ENCODE peak calls at places on chromosomes 4 and X, in eight cellular contexts. V is lower lobe of right lung; W is GM04504; G is stimulated activated CD8-positive, alpha-beta memory T cell treated with anti-CD3 and anti-CD28 coated beads, Interleukin-15, amount 100 ng/mL, for 48 hours; J is tibial nerve; L is Calu3; K is cerebellar cortex; F is germinal center. C is an unnamed sample.

GRCh38 chrX:107470198-107470597 is 20.7 kb downstream of the FRMPD3 start:
- DNase-seq in W (no peak), F (peak; percentile 14), V (no peak), J (no peak), G (no peak), K (no peak), L (no peak), C (no peak)

GRCh38 chr4:41718907-41719306 is 29.6 kb downstream of the PHOX2B start:
- DNase-seq in L (no peak), J (no peak), G (no peak), W (no peak), K (no peak), F (no peak), V (no peak), C (no peak)

GRCh38 chrX:78658851-78659744 is at the start of gene RTL3:
- DNase-seq in V (no peak), F (no peak), G (no peak), J (no peak), K (no peak), L (no peak), W (peak; percentile 64), C (no peak)

GRCh38 chrX:2184089-2184488 is 316.7 kb downstream of the DHRSX start:
- DNase-seq in W (no peak), L (no peak), G (no peak), K (no peak), J (no peak), F (no peak), V (no peak), C (no peak)

GRCh38 chr4:173357939-173358338 is 12.8 kb upstream of the SAP30 start:
- DNase-seq in F (no peak), G (no peak), W (no peak), L (no peak), V (no peak), K (no peak), J (no peak), C (no peak)

GRCh38 chr4:38673109-38673978 is 9.3 kb downstream of the KLF3 start:
- DNase-seq in K (peak; percentile 41), F (no peak), V (peak; percentile 63), G (no peak), J (peak; percentile 41), L (peak; percentile 63), W (no peak), C (no peak)

GRCh38 chr4:99301376-99302164 is 10.8 kb upstream of the ADH1A start:
- DNase-seq in W (peak; percentile 28), L (no peak), V (no peak), K (no peak), F (no peak), J (no peak), G (no peak), C (no peak)

GRCh38 chrX:71859637-71860036 is 51.0 kb upstream of the NHSL2 start:
- DNase-seq in J (peak; percentile 18), G (no peak), K (peak; percentile 69), W (peak; percentile 5), F (no peak), L (peak; percentile 49), V (no peak), C (peak; percentile 19)

GRCh38 chr4:109648266-109648996 is 54.8 kb downstream of the CASP6 start:
- DNase-seq in W (no peak), L (no peak), F (no peak), G (no peak), K (no peak), J (no peak), V (no peak), C (no peak)

GRCh38 chrX:13051529-13052172 is 7.2 kb upstream of the FAM9C start:
- DNase-seq in G (no peak), F (peak; percentile 35), W (no peak), L (no peak), V (no peak), K (no peak), J (no peak), C (peak; percentile 60)

GRCh38 chr4:104064650-104065577 is 345.1 kb upstream of the TACR3 start:
- DNase-seq in L (peak; percentile 53), V (peak; percentile 40), W (no peak), K (peak; percentile 45), G (no peak), F (no peak), J (peak; percentile 25), C (peak; percentile 91)

GRCh38 chr4:38788327-38788726 is 5.5 kb upstream of the TLR10 start:
- DNase-seq in J (no peak), G (no peak), F (no peak), K (no peak), V (no peak), L (no peak), W (no peak), C (no peak)

GRCh38 chrX:64204252-64204651 is 1.3 kb downstream of the AMER1 start:
- DNase-seq in F (no peak), W (no peak), K (peak; percentile 11), V (peak; percentile 45), G (no peak), L (no peak), J (no peak), C (no peak)

GRCh38 chr4:52890401-52890791 is 28.3 kb downstream of the RASL11B start:
- DNase-seq in K (no peak), F (no peak), J (no peak), G (no peak), W (no peak), V (no peak), L (no peak), C (no peak)

GRCh38 chr4:149995134-149995756 is 83.0 kb upstream of the DCLK2 start:
- DNase-seq in G (no peak), W (no peak), L (no peak), V (no peak), J (no peak), F (no peak), K (no peak), C (no peak)

GRCh38 chr4:85929926-85930325 is 429.9 kb downstream of the MAPK10 start:
- DNase-seq in V (peak; percentile 58), L (peak; percentile 35), W (no peak), J (no peak), K (no peak), F (no peak), G (no peak), C (no peak)

GRCh38 chr4:41361831-41362646 is 105.3 kb downstream of the UCHL1 start:
- DNase-seq in G (no peak), K (peak; percentile 65), L (no peak), V (no peak), J (no peak), W (no peak), F (no peak), C (peak; percentile 79)

GRCh38 chrX:49041683-49042529 is 1.3 kb downstream of the TFE3 start:
- DNase-seq in V (no peak), W (peak; percentile 36), J (peak; percentile 26), K (no peak), G (no peak), F (no peak), L (no peak), C (no peak)

GRCh38 chrX:40244980-40245379 is 147.2 kb upstream of the BCOR start:
- DNase-seq in L (no peak), F (no peak), J (no peak), W (no peak), V (no peak), K (peak; percentile 55), G (no peak), C (no peak)

GRCh38 chrX:144612076-144612475 is 635.2 kb upstream of the SPANXN1 start:
- DNase-seq in F (no peak), J (no peak), W (no peak), V (no peak), K (no peak), L (no peak), G (no peak), C (no peak)

GRCh38 chr4:152778656-152779512 is 646 bp downstream of the TIGD4 start:
- DNase-seq in W (no peak), K (peak; percentile 49), F (peak; percentile 25), V (no peak), J (peak; percentile 9), L (peak; percentile 2), G (no peak), C (peak; percentile 52)

GRCh38 chrX:106039920-106040319 is 1.4 kb upstream of the SERPINA7 start:
- DNase-seq in J (no peak), V (no peak), K (no peak), G (no peak), F (no peak), L (peak; percentile 1), W (no peak), C (peak; percentile 3)

GRCh38 chrX:44784241-44784640 is 59.6 kb upstream of the DUSP21 start:
- DNase-seq in W (peak; percentile 9), V (no peak), J (no peak), L (no peak), G (no peak), F (no peak), K (no peak), C (no peak)

GRCh38 chr4:123446791-123447474 is 50.3 kb downstream of the SPRY1 start:
- DNase-seq in K (no peak), F (no peak), W (no peak), V (no peak), G (no peak), L (no peak), J (no peak), C (no peak)

GRCh38 chrX:44871114-44871645 is 1.8 kb upstream of the KDM6A start:
- DNase-seq in V (peak; percentile 46), G (no peak), W (no peak), K (peak; percentile 31), F (no peak), J (no peak), L (peak; percentile 32), C (no peak)

GRCh38 chrX:9983463-9983862 is 16.3 kb downstream of the CLDN34 start:
- DNase-seq in G (no peak), W (no peak), V (no peak), L (no peak), J (no peak), F (no peak), K (no peak), C (no peak)

GRCh38 chr4:123631699-123632098 is 235.1 kb downstream of the SPRY1 start:
- DNase-seq in G (no peak), L (no peak), V (no peak), J (no peak), F (no peak), K (peak; percentile 64), W (peak; percentile 11), C (no peak)

GRCh38 chr4:146415829-146416228 is 105.9 kb downstream of the SLC10A7 start:
- DNase-seq in G (no peak), F (no peak), K (no peak), J (no peak), V (no peak), W (no peak), L (no peak), C (no peak)

C was measured in pons.